ENCODE peak calls at places on chromosomes 11 and 22, in nine cellular contexts. One of them, this sample, is unnamed.

GRCh38 chr11:19093976-19094375 is 23.0 kb upstream of the ZDHHC13 start:
- DNase-seq in effector memory CD4-positive, alpha-beta T cell: no peak
- DNase-seq in lower lobe of right lung: no peak
- DNase-seq in body of pancreas: no peak
- DNase-seq in DND-41: no peak
- DNase-seq in stomach: no peak
- DNase-seq in neural progenitor cell: no peak
- DNase-seq in PC-3: peak; percentile 45
- DNase-seq in hepatocyte: no peak
- DNase-seq in this sample: no peak

GRCh38 chr11:45982656-45983470 is 60.4 kb downstream of the LARGE2 start:
- DNase-seq in effector memory CD4-positive, alpha-beta T cell: no peak
- DNase-seq in lower lobe of right lung: no peak
- DNase-seq in body of pancreas: no peak
- DNase-seq in DND-41: no peak
- DNase-seq in stomach: no peak
- DNase-seq in neural progenitor cell: peak; percentile 50
- DNase-seq in PC-3: no peak
- DNase-seq in hepatocyte: peak; percentile 69
- DNase-seq in this sample: peak; percentile 76

GRCh38 chr22:42277988-42278776 is 7.7 kb upstream of the TCF20 start:
- DNase-seq in effector memory CD4-positive, alpha-beta T cell: no peak
- DNase-seq in lower lobe of right lung: no peak
- DNase-seq in body of pancreas: no peak
- DNase-seq in DND-41: no peak
- DNase-seq in stomach: no peak
- DNase-seq in neural progenitor cell: peak; percentile 71
- DNase-seq in PC-3: no peak
- DNase-seq in hepatocyte: peak; percentile 54
- DNase-seq in this sample: peak; percentile 75

GRCh38 chr11:73380321-73380720 is 4.1 kb downstream of the RELT start:
- DNase-seq in effector memory CD4-positive, alpha-beta T cell: no peak
- DNase-seq in lower lobe of right lung: no peak
- DNase-seq in body of pancreas: no peak
- DNase-seq in DND-41: no peak
- DNase-seq in stomach: no peak
- DNase-seq in neural progenitor cell: no peak
- DNase-seq in PC-3: no peak
- DNase-seq in hepatocyte: no peak
- DNase-seq in this sample: no peak

GRCh38 chr11:12100429-12100828 is 10.0 kb upstream of the MICAL2 start:
- DNase-seq in effector memory CD4-positive, alpha-beta T cell: no peak
- DNase-seq in lower lobe of right lung: no peak
- DNase-seq in body of pancreas: no peak
- DNase-seq in DND-41: no peak
- DNase-seq in stomach: no peak
- DNase-seq in neural progenitor cell: no peak
- DNase-seq in PC-3: no peak
- DNase-seq in hepatocyte: no peak
- DNase-seq in this sample: no peak

GRCh38 chr11:2222479-2222878 is 47.9 kb downstream of the ASCL2 start:
- DNase-seq in effector memory CD4-positive, alpha-beta T cell: no peak
- DNase-seq in lower lobe of right lung: no peak
- DNase-seq in body of pancreas: no peak
- DNase-seq in DND-41: no peak
- DNase-seq in stomach: no peak
- DNase-seq in neural progenitor cell: no peak
- DNase-seq in PC-3: no peak
- DNase-seq in hepatocyte: no peak
- DNase-seq in this sample: no peak

GRCh38 chr11:119712459-119713360 is 16.3 kb downstream of the NECTIN1 start:
- DNase-seq in effector memory CD4-positive, alpha-beta T cell: no peak
- DNase-seq in lower lobe of right lung: no peak
- DNase-seq in body of pancreas: no peak
- DNase-seq in DND-41: no peak
- DNase-seq in stomach: no peak
- DNase-seq in neural progenitor cell: peak; percentile 54
- DNase-seq in PC-3: no peak
- DNase-seq in hepatocyte: no peak
- DNase-seq in this sample: no peak

GRCh38 chr11:125938418-125938817 is 7.4 kb upstream of the VSIG10L2 start:
- DNase-seq in effector memory CD4-positive, alpha-beta T cell: no peak
- DNase-seq in lower lobe of right lung: no peak
- DNase-seq in body of pancreas: no peak
- DNase-seq in DND-41: peak; percentile 36
- DNase-seq in stomach: peak; percentile 17
- DNase-seq in neural progenitor cell: no peak
- DNase-seq in PC-3: no peak
- DNase-seq in hepatocyte: no peak
- DNase-seq in this sample: no peak

DNA sequence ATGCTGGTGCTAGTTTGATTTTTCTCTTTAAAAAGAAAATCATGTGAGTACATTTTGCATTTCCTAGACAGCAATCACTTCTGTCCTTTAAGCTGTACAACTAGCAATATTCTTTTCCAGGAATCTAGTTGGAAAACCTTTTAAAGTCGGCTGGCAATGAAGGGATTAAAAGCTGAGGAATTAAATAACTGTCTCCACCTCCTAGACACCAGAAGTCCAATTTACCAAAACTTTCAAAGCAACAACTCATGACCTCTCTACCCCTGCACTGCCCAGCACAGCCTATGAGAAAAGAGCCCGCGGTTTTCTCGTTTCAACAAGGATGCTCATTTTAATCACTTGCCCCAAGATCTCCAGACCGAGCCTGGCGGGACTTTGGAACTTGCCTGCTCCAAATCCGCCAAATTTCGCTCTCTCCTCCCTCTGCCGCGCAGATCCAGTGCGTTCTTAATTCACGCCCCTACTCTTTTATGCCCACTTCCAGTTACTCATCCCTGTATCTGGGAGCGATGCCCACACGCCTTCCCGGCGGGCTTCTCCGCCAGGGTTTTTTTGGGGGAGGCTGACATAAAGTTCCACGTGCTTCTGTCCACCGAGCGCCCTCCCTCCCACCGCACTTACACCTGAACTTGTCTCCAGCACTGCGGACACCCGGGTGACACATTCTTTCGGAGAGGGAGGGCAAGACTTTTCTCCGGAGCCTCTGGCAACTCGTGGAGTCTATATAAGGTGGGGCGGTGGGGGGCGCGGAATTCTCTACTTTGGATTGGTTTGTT is 2.5 kb downstream of the MPPED2 start:
- DNase-seq in effector memory CD4-positive, alpha-beta T cell: no peak
- DNase-seq in lower lobe of right lung: peak; percentile 37
- DNase-seq in body of pancreas: peak; percentile 7
- DNase-seq in DND-41: no peak
- DNase-seq in stomach: no peak
- DNase-seq in neural progenitor cell: peak; percentile 59
- DNase-seq in PC-3: no peak
- DNase-seq in hepatocyte: peak; percentile 41
- DNase-seq in this sample: no peak
- H3K4me3 ChIP-seq in effector memory CD4-positive, alpha-beta T cell: no peak overlapping the region
- H3K4me3 ChIP-seq in lower lobe of right lung: peak overlapping the region; percentile 61
- H3K4me3 ChIP-seq in body of pancreas: no peak overlapping the region
- H3K4me3 ChIP-seq in DND-41: no peak overlapping the region
- H3K4me3 ChIP-seq in stomach: peak overlapping the region; percentile 71
- H3K4me3 ChIP-seq in neural progenitor cell: peak overlapping the region; percentile 83
- H3K4me3 ChIP-seq in PC-3: no peak overlapping the region
- H3K4me3 ChIP-seq in hepatocyte: peak overlapping the region; percentile 92
- H3K4me3 ChIP-seq in this sample: no peak overlapping the region

DNA sequence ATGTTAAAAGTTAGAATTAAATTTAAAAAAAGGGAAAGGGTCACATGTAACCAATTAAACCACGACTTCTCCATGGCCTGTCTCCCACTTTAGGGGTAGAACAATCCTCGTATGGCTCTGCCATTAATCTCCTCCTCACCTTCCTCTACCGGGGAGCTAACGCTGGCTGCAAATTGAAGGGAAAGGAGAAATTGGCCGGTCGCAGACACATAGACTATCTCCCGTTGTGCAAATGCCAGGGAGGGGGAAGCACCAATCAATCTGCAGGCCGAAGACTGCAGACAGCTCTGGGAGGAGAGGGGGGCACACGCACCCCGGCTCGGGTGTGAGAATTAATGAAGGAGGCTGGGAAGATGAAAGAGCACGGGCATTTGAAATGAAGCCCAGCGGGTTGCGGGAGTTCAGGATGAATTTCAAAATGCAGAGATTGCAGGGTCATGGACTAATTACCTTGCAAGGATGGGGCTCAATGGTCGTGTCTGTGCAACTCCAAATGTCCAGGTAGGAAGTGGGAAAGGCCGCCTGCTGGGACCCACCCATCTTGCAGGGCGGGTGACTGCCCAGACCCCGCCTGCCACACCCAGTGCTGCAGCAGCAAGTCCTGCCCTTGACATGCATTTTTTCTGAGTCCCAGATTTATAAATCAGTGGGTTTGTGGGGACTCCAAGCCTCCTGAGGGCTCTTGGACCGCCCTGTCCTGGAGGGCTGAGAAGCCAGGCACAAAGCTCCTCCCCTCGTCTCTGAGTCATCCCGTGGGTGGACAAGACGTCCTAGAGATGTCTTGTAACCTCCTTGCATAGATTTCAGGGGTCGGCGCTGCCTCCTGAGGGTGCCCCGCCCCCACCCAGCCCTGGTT is 534.2 kb downstream of the TBC1D22A start:
- DNase-seq in effector memory CD4-positive, alpha-beta T cell: no peak
- DNase-seq in lower lobe of right lung: no peak
- DNase-seq in body of pancreas: no peak
- DNase-seq in DND-41: no peak
- DNase-seq in stomach: peak; percentile 17
- DNase-seq in neural progenitor cell: no peak
- DNase-seq in PC-3: no peak
- DNase-seq in hepatocyte: no peak
- DNase-seq in this sample: no peak
- H3K9me3 ChIP-seq in effector memory CD4-positive, alpha-beta T cell: no peaks in the 10 kb centered on the region
- H3K9me3 ChIP-seq in lower lobe of right lung: no peaks in the 10 kb centered on the region
- H3K9me3 ChIP-seq in body of pancreas: no peaks in the 10 kb centered on the region
- H3K9me3 ChIP-seq in DND-41: no peaks in the 10 kb centered on the region
- H3K9me3 ChIP-seq in stomach: no peaks in the 10 kb centered on the region
- H3K9me3 ChIP-seq in neural progenitor cell: no peaks in the 10 kb centered on the region
- H3K9me3 ChIP-seq in PC-3: no peaks in the 10 kb centered on the region
- H3K9me3 ChIP-seq in hepatocyte: no peaks in the 10 kb centered on the region
- H3K9me3 ChIP-seq in this sample: no peaks in the 10 kb centered on the region

DNA sequence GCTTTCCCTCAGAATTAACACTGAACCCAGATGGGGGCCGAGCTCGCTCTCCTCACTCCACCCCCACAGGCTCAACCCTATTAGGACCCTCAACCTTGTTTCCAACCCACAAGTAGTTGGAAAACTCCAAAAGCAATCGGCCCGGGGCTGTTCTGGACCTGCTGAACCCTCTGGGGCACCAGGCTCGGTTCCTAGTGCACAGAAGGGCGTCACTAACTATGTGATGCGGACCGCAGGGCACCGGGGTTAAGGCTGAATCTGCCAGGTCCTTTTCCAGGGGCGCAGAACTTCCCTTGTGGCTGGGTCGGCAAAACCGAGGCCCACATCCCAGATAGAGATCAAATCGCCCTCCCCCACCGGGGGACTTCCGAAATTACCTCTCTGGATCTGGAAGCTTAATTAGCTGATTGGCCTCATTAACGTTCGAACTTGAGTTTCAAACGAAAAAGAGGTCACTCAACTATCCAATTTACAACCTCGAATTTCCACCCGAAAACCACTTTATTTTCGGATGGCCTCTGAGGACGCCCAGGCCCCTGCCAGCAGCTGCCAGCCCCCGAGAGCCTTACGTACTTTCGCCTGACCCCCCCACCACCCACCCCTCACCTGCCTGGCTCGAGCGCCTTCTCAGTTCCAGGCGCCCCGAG is 1.7 kb downstream of the SHANK2 start:
- DNase-seq in effector memory CD4-positive, alpha-beta T cell: no peak
- DNase-seq in lower lobe of right lung: no peak
- DNase-seq in body of pancreas: no peak
- DNase-seq in DND-41: no peak
- DNase-seq in stomach: peak; percentile 24
- DNase-seq in neural progenitor cell: peak; percentile 27
- DNase-seq in PC-3: no peak
- DNase-seq in hepatocyte: no peak
- DNase-seq in this sample: no peak
- H3K4me3 ChIP-seq in effector memory CD4-positive, alpha-beta T cell: no peak overlapping the region
- H3K4me3 ChIP-seq in lower lobe of right lung: peak overlapping the region; percentile 62
- H3K4me3 ChIP-seq in body of pancreas: no peak overlapping the region
- H3K4me3 ChIP-seq in DND-41: no peak overlapping the region
- H3K4me3 ChIP-seq in stomach: peak overlapping the region; percentile 52
- H3K4me3 ChIP-seq in neural progenitor cell: peak overlapping the region; percentile 63
- H3K4me3 ChIP-seq in PC-3: peak overlapping the region; percentile 95
- H3K4me3 ChIP-seq in hepatocyte: peak overlapping the region; percentile 93
- H3K4me3 ChIP-seq in this sample: peak overlapping the region; percentile 67

GRCh38 chr11:78630155-78630554 is 55.5 kb upstream of the NARS2 start:
- DNase-seq in effector memory CD4-positive, alpha-beta T cell: no peak
- DNase-seq in lower lobe of right lung: no peak
- DNase-seq in body of pancreas: no peak
- DNase-seq in DND-41: no peak
- DNase-seq in stomach: no peak
- DNase-seq in neural progenitor cell: no peak
- DNase-seq in PC-3: no peak
- DNase-seq in hepatocyte: no peak
- DNase-seq in this sample: no peak

GRCh38 chr11:78633516-78634310 is 59.0 kb upstream of the NARS2 start:
- DNase-seq in effector memory CD4-positive, alpha-beta T cell: no peak
- DNase-seq in lower lobe of right lung: no peak
- DNase-seq in body of pancreas: no peak
- DNase-seq in DND-41: no peak
- DNase-seq in stomach: no peak
- DNase-seq in neural progenitor cell: no peak
- DNase-seq in PC-3: no peak
- DNase-seq in hepatocyte: no peak
- DNase-seq in this sample: no peak

GRCh38 chr11:78635814-78636506 is 61.3 kb upstream of the NARS2 start:
- DNase-seq in effector memory CD4-positive, alpha-beta T cell: no peak
- DNase-seq in lower lobe of right lung: no peak
- DNase-seq in body of pancreas: no peak
- DNase-seq in DND-41: no peak
- DNase-seq in stomach: no peak
- DNase-seq in neural progenitor cell: no peak
- DNase-seq in PC-3: no peak
- DNase-seq in hepatocyte: no peak
- DNase-seq in this sample: no peak

DNA sequence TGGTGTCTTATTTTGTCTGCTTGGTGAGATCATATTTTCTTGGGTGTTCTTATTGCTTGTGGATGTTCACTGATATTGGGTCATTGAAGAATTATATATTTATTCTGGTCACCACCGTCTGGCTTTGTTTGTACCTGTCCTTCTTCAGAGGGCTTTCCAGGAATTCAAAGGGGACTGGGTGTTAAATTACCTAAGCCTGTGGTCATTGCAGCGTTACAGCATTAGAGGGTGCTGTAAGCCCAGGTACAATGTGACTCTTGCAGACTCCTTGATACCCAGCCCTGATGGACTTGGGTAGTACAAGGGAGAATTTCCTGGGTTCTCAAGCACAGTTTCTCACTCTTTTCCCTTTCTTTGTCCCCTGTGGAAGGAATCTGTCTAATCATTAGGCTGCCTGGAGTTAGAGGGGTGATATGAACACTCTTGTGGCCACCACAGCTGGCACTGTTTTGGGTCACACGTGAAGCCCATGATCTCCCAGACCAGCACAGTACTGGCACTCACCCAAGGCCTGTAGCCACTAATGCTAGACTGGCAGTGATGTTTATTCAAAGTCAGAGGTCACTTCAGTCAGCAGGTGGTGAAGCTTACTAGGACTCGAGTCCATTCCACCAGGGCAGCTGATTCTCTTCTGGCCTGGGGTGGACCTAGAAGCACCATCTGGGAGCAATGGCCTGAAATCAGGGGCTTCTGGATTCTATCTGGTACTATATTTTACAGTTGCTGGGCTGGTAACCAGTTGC is 56.1 kb upstream of the NARS2 start:
- DNase-seq in effector memory CD4-positive, alpha-beta T cell: no peak
- DNase-seq in lower lobe of right lung: no peak
- DNase-seq in body of pancreas: no peak
- DNase-seq in DND-41: no peak
- DNase-seq in stomach: no peak
- DNase-seq in neural progenitor cell: no peak
- DNase-seq in PC-3: peak; percentile 46
- DNase-seq in hepatocyte: no peak
- DNase-seq in this sample: no peak
- H3K9me3 ChIP-seq in effector memory CD4-positive, alpha-beta T cell: no peaks in the 10 kb centered on the region
- H3K9me3 ChIP-seq in lower lobe of right lung: peaks cover 3% of the 10 kb centered on the region
- H3K9me3 ChIP-seq in body of pancreas: no peaks in the 10 kb centered on the region
- H3K9me3 ChIP-seq in DND-41: peaks cover 8% of the 10 kb centered on the region
- H3K9me3 ChIP-seq in stomach: peaks cover 35% of the 10 kb centered on the region
- H3K9me3 ChIP-seq in neural progenitor cell: peaks cover 13% of the 10 kb centered on the region
- H3K9me3 ChIP-seq in PC-3: peaks cover 26% of the 10 kb centered on the region
- H3K9me3 ChIP-seq in hepatocyte: peaks cover 8% of the 10 kb centered on the region
- H3K9me3 ChIP-seq in this sample: peaks cover 19% of the 10 kb centered on the region

This sample was measured in Caco-2.